ENCODE peak calls at places on chromosomes 13 and 19, in four cellular contexts. H is GM12878, N is K562, Q is HepG2. F is an unnamed sample.

GRCh38 chr13:39405596-39405995 is 197.4 kb downstream of the LHFPL6 start:
- DNase-seq in H (no peak), N (no peak), Q (no peak), F (no peak)

GRCh38 chr19:8615813-8616596 is 5.5 kb upstream of the ADAMTS10 start:
- DNase-seq in H (no peak), N (peak), Q (peak), F (peak)

GRCh38 chr19:19490247-19490968 is 24.9 kb downstream of the TSSK6 start:
- DNase-seq in H (peak), N (peak), Q (peak), F (peak)

GRCh38 chr19:15672580-15673175 is at the start of gene CYP4F12:
- DNase-seq in H (no peak), N (peak), Q (peak), F (no peak)

GRCh38 chr13:28356506-28357064 is 138.3 kb downstream of the FLT1 start:
- DNase-seq in H (no peak), N (no peak), Q (no peak), F (no peak)

GRCh38 chr19:871446-872265 is 12.2 kb downstream of the CFD start:
- DNase-seq in H (no peak), N (peak), Q (peak), F (peak)

GRCh38 chr19:5953034-5953589 is 24.8 kb downstream of the RANBP3 start:
- DNase-seq in H (no peak), N (no peak), Q (no peak), F (no peak)

GRCh38 chr13:110799246-110800236 is 86.0 kb downstream of the ING1 start:
- DNase-seq in H (no peak), N (no peak), Q (no peak), F (no peak)

GRCh38 chr19:35076657-35077056 is 35.1 kb downstream of the HPN start:
- DNase-seq in H (no peak), N (no peak), Q (no peak), F (no peak)

GRCh38 chr19:45356760-45357444 is 13.5 kb downstream of the ERCC2 start:
- DNase-seq in H (no peak), N (no peak), Q (no peak), F (no peak)

GRCh38 chr13:110331362-110331761 is 24.3 kb downstream of the COL4A2 start:
- DNase-seq in H (no peak), N (no peak), Q (no peak), F (no peak)

GRCh38 chr13:43364210-43365041 is 341.0 kb downstream of the DNAJC15 start:
- DNase-seq in H (no peak), N (no peak), Q (no peak), F (no peak)

GRCh38 chr19:33436360-33437345 is 63.1 kb downstream of the CEBPG start:
- DNase-seq in H (no peak), N (no peak), Q (no peak), F (no peak)

GRCh38 chr19:6963937-6964336 is 57.3 kb downstream of the MBD3L2B start:
- DNase-seq in H (no peak), N (peak), Q (no peak), F (peak)

GRCh38 chr19:6678690-6679109 is 8.7 kb upstream of the TNFSF14 start:
- DNase-seq in H (no peak), N (no peak), Q (no peak), F (no peak)

GRCh38 chr19:56142087-56142787 is 1.1 kb downstream of the ZNF444 start:
- DNase-seq in H (no peak), N (no peak), Q (peak), F (no peak)

GRCh38 chr19:17121736-17122293 is 46.2 kb downstream of the MYO9B start:
- DNase-seq in H (no peak), N (no peak), Q (no peak), F (no peak)

GRCh38 chr19:2722541-2723344 is 1.6 kb upstream of the DIRAS1 start:
- DNase-seq in H (no peak), N (peak), Q (no peak), F (no peak)

GRCh38 chr19:27794444-27795042 is 1418.4 kb downstream of the UQCRFS1 start:
- DNase-seq in H (no peak), N (peak), Q (peak), F (peak)

GRCh38 chr13:74675185-74675584 is 541.0 kb upstream of the KLF12 start:
- DNase-seq in H (no peak), N (no peak), Q (no peak), F (no peak)

GRCh38 chr13:70203661-70204229 is 95.5 kb upstream of the KLHL1 start:
- DNase-seq in H (no peak), N (no peak), Q (peak), F (no peak)

GRCh38 chr19:47756953-47757608 is 11.7 kb downstream of the NOP53 start:
- DNase-seq in H (no peak), N (no peak), Q (no peak), F (no peak)

GRCh38 chr19:55212447-55212846 is 3.1 kb upstream of the PTPRH start:
- DNase-seq in H (peak), N (peak), Q (peak), F (no peak)

GRCh38 chr19:21483589-21484170 is 21.7 kb upstream of the ZNF429 start:
- DNase-seq in H (no peak), N (peak), Q (no peak), F (peak)

GRCh38 chr13:107512551-107512950 is 702.8 kb downstream of the LIG4 start:
- DNase-seq in H (no peak), N (no peak), Q (no peak), F (no peak)

GRCh38 chr19:30570194-30570593 is 198.0 kb downstream of the ZNF536 start:
- DNase-seq in H (no peak), N (no peak), Q (no peak), F (no peak)

GRCh38 chr13:73334459-73334858 is 275.7 kb downstream of the KLF5 start:
- DNase-seq in H (no peak), N (no peak), Q (no peak), F (no peak)

GRCh38 chr13:27792393-27793218 is at the start of gene GSX1:
- DNase-seq in H (no peak), N (no peak), Q (peak), F (peak)

GRCh38 chr13:65926750-65927171 is 1303.4 kb downstream of the PCDH9 start:
- DNase-seq in H (no peak), N (peak), Q (peak), F (peak)

GRCh38 chr13:110134801-110135200 is 172.2 kb downstream of the COL4A1 start:
- DNase-seq in H (no peak), N (no peak), Q (no peak), F (no peak)

GRCh38 chr13:33554919-33555791 is 262.8 kb upstream of the RFC3 start:
- DNase-seq in H (no peak), N (no peak), Q (no peak), F (no peak)

GRCh38 chr19:49761625-49762311 is 1.3 kb downstream of the TSKS start:
- DNase-seq in H (no peak), N (peak), Q (peak), F (no peak)

GRCh38 chr13:21733475-21734311 is 62.8 kb downstream of the FGF9 start:
- DNase-seq in H (no peak), N (no peak), Q (no peak), F (no peak)

GRCh38 chr19:48719263-48720171 is at the start of gene MAMSTR:
- DNase-seq in H (no peak), N (no peak), Q (no peak), F (no peak)

GRCh38 chr13:27997904-27998522 is 9.5 kb upstream of the URAD start:
- DNase-seq in H (no peak), N (peak), Q (peak), F (peak)

GRCh38 chr19:19224852-19225494 is 13.2 kb downstream of the NCAN start:
- DNase-seq in H (no peak), N (peak), Q (peak), F (peak)

GRCh38 chr19:18090545-18091216 is 3.9 kb upstream of the IL12RB1 start:
- DNase-seq in H (no peak), N (peak), Q (no peak), F (no peak)

GRCh38 chr13:19606152-19606551 is 27.3 kb upstream of the MPHOSPH8 start:
- DNase-seq in H (no peak), N (no peak), Q (no peak), F (no peak)

GRCh38 chr13:27001705-27002104 is 169.9 kb downstream of the USP12 start:
- DNase-seq in H (no peak), N (no peak), Q (no peak), F (no peak)

GRCh38 chr19:2624537-2625091 is 77.9 kb downstream of the GNG7 start:
- DNase-seq in H (no peak), N (no peak), Q (peak), F (peak)

DNA sequence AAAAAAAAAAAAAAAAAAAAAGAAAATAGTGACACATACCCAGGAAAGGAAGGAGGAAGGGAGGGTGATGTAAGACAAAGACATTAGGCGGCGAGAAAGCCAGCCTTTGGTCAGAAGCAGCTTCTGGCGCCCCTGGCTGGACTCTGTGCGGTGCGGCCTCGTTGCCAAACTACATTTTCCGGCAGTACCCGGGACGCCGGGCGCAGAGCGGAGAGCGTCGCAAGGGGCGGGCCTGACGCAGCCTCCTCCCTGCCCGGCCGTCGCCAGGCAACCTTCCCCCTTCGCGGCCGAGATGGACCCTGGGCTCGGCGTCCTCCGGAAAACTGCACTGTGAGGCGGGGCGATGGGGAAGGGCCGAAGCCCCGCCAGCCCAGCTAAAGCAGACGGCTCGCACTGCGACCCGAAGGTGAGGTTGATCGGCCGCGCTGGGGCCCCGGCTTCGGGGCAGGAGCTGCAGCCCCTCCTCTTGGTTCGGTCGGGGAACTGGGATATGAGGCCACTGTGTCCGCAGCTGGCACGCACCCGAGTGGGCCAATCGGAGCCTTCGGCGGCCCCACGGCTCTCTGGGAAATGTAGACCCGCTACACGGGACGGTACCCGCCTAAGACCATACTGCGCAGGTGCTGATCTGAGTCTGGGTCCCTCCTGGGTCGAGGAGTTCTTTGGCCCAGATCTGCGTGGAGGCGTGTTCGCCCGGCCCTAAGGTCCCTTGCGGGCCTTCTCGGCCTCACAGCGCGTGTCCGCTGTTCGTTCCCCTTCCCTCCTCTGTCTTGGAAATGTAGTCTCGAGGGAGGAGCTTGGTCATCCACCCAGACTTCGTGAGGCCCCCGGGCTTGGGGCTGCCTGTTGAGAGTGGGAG is 2.3 kb upstream of the MZF1 start:
- DNase-seq in H (peak), N (peak), Q (peak), F (peak)
- TF ChIP-seq ETV6 in H (no peak), N (no peak), Q (peak), F (no peak)

GRCh38 chr13:114134111-114134943 is 1.9 kb upstream of the RASA3 start:
- DNase-seq in H (no peak), N (no peak), Q (no peak), F (no peak)
- TF ChIP-seq ETV6 in H (no peak), N (no peak), Q (no peak), F (no peak)

GRCh38 chr13:111957913-111958450 is 109.0 kb upstream of the SOX1 start:
- DNase-seq in H (no peak), N (no peak), Q (no peak), F (no peak)

GRCh38 chr13:111955412-111955769 is 111.6 kb upstream of the SOX1 start:
- DNase-seq in H (no peak), N (no peak), Q (no peak), F (no peak)

GRCh38 chr13:111954681-111955411 is 112.1 kb upstream of the SOX1 start:
- DNase-seq in H (no peak), N (no peak), Q (no peak), F (no peak)

GRCh38 chr13:111958612-111959395 is 108.1 kb upstream of the SOX1 start:
- DNase-seq in H (no peak), N (no peak), Q (no peak), F (no peak)

GRCh38 chr13:111956261-111957151 is 110.4 kb upstream of the SOX1 start:
- DNase-seq in H (no peak), N (no peak), Q (no peak), F (no peak)
- TF ChIP-seq ETV6 in H (no peak), N (no peak), Q (no peak), F (no peak)

GRCh38 chr13:98813993-98814392 is 61.5 kb upstream of the SLC15A1 start:
- DNase-seq in H (no peak), N (no peak), Q (no peak), F (no peak)
- TF ChIP-seq ETV6 in H (no peak), N (no peak), Q (no peak), F (no peak)

GRCh38 chr13:91360246-91360751 is 12.8 kb downstream of the MIR17HG start:
- DNase-seq in H (no peak), N (no peak), Q (no peak), F (no peak)

GRCh38 chr13:91357613-91358383 is 10.3 kb downstream of the MIR17HG start:
- DNase-seq in H (no peak), N (no peak), Q (no peak), F (no peak)

GRCh38 chr13:91358384-91358776 is 10.9 kb downstream of the MIR17HG start:
- DNase-seq in H (no peak), N (peak), Q (no peak), F (no peak)

GRCh38 chr13:91359566-91359965 is 12.1 kb downstream of the MIR17HG start:
- DNase-seq in H (no peak), N (no peak), Q (no peak), F (no peak)

DNA sequence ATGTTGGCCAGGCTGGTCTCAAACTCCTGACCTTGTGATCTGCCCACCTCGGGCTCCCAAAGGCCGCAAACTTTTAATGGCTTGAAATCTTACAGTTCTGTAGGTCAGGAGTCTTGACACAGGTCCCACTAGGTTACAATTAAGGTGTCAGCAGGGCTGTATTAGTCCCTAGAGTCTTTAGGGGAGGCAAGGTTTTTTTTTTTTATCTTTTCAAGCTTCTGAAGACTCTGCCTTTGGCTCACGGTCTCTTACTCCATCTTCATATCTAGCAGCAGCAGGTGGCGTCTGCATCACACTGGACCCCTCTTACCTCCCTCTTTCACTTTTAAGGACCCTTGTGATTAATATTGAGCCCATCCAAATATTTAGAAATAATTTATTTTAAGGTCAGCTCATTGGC is 11.6 kb downstream of the MIR17HG start:
- DNase-seq in H (no peak), N (peak), Q (no peak), F (no peak)
- TF ChIP-seq ETV6 in H (no peak), N (no peak), Q (no peak), F (no peak)

DNA sequence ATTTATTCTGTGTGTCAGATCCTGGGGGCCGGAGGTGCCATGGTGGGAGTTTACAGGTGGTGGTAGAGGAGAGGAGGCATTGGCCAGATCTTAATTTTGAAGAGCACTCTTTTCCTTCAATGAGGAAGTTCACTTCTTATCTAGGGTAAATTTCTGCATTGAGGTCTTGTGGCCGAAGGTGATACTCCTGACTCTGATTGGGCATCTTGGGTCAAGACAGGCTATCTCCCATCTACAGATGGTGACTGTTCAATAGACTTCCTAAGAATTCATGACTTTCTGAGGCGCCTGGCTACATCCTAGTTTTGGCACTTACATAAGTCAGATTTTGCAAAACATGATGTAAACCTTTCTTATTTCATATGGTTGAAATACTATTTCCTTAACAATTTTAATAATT is 135.2 kb downstream of the SUCLA2 start:
- DNase-seq in H (no peak), N (no peak), Q (no peak), F (no peak)
- TF ChIP-seq ETV6 in H (no peak), N (no peak), Q (no peak), F (no peak)

DNA sequence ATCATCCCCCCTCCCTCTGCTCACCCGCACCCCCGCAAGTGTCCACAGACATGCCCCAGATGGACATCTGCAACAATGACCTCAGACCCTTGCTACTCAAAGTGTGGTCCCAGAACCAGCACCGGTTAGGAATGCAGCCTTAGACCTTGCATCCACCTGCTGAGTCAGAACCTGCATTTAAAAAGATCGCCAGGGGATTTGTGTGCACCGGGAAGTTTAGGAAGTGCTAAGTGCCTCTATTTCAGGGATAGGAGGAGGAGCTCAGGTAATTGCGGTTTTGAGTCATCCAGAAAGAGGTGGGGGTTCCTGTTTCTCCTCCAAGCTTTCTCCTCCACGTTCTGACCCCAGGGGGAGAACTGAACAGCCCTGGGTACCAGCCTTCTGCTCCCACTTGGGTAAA is 46.2 kb downstream of the CACNA1A start:
- DNase-seq in H (no peak), N (no peak), Q (no peak), F (peak)
- TF ChIP-seq ETV6 in H (no peak), N (no peak), Q (no peak), F (peak)

F was measured in WTC11.